ENCODE peak calls at places on chromosomes 11 and 22, in ten cellular contexts. J is fibroblast of mammary gland; F is right atrium auricular region; U is pancreas; S is AG10803; X is astrocyte of the cerebellum; L is cardiac fibroblast; M is Peyer's patch; W is CD8-positive, alpha-beta T cell; R is transverse colon. T is an unnamed sample.

GRCh38 chr11:35352107-35352888 is 67.1 kb downstream of the SLC1A2 start:
- DNase-seq in W (no peak), L (peak), M (no peak), F (no peak), R (no peak), U (no peak), J (peak), X (peak), S (peak), T (peak)

GRCh38 chr11:111000400-111001090 is 245.0 kb upstream of the POU2AF2 start:
- DNase-seq in W (no peak), J (peak), X (peak), R (no peak), L (peak), S (peak), U (no peak), F (no peak), M (no peak), T (no peak)

GRCh38 chr22:48153726-48154125 is 1391.3 kb downstream of the TBC1D22A start:
- DNase-seq in J (no peak), R (peak), X (no peak), S (no peak), L (no peak), M (no peak), W (no peak), U (no peak), F (no peak), T (no peak)

GRCh38 chr11:76788661-76789442 is 5.7 kb downstream of the TSKU start:
- DNase-seq in U (peak), M (peak), R (peak), X (no peak), W (no peak), J (no peak), F (no peak), L (no peak), S (no peak), T (no peak)

GRCh38 chr11:25711008-25711407 is 620.9 kb upstream of the ANO3 start:
- DNase-seq in R (no peak), W (no peak), L (no peak), M (no peak), J (no peak), X (no peak), F (no peak), U (no peak), S (no peak), T (no peak)

GRCh38 chr11:45392621-45393183 is 106.6 kb upstream of the SYT13 start:
- DNase-seq in S (peak), R (no peak), J (peak), L (no peak), U (no peak), M (no peak), W (no peak), F (no peak), X (no peak), T (no peak)

GRCh38 chr22:44094751-44095302 is 70.7 kb downstream of the PARVB start:
- DNase-seq in J (no peak), W (no peak), F (no peak), R (no peak), X (no peak), S (no peak), U (peak), M (no peak), L (no peak), T (no peak)

GRCh38 chr11:83571301-83571700 is 285.1 kb upstream of the CCDC90B start:
- DNase-seq in F (no peak), R (no peak), L (peak), M (no peak), X (no peak), S (peak), J (peak), U (no peak), W (no peak), T (peak)

GRCh38 chr22:19524170-19525115 is at the start of gene CLDN5:
- DNase-seq in S (no peak), U (no peak), L (peak), X (no peak), J (no peak), W (no peak), M (no peak), F (no peak), R (no peak), T (no peak)

GRCh38 chr22:46058591-46059519 is 81.9 kb upstream of the WNT7B start:
- DNase-seq in L (no peak), S (no peak), J (peak), X (no peak), F (no peak), R (peak), U (peak), W (no peak), M (peak), T (no peak)

GRCh38 chr11:118903204-118904015 is 19.7 kb downstream of the CXCR5 start:
- DNase-seq in X (no peak), S (no peak), L (no peak), R (no peak), W (no peak), F (no peak), J (no peak), U (no peak), M (no peak), T (no peak)

GRCh38 chr11:7578276-7578955 is 64.6 kb downstream of the PPFIBP2 start:
- DNase-seq in M (no peak), X (no peak), S (no peak), J (peak), U (no peak), L (no peak), R (no peak), F (no peak), W (no peak), T (no peak)

GRCh38 chr11:134038897-134039470 is 29.9 kb upstream of the JAM3 start:
- DNase-seq in J (no peak), R (no peak), S (no peak), W (no peak), M (no peak), F (no peak), U (no peak), X (no peak), L (no peak), T (no peak)

GRCh38 chr22:19359554-19360299 is 68.2 kb upstream of the CLTCL1 start:
- DNase-seq in M (no peak), R (no peak), S (no peak), F (no peak), U (no peak), J (no peak), W (no peak), X (no peak), L (no peak), T (no peak)

GRCh38 chr11:3058753-3059664 is 1.8 kb upstream of the CARS1 start:
- DNase-seq in L (peak), U (no peak), W (no peak), J (peak), R (no peak), F (peak), M (peak), X (no peak), S (peak), T (peak)

GRCh38 chr22:33620085-33620484 is 300.2 kb downstream of the LARGE1 start:
- DNase-seq in W (no peak), R (no peak), X (no peak), U (no peak), J (no peak), S (no peak), M (no peak), L (no peak), F (no peak), T (no peak)

GRCh38 chr11:46308632-46309419 is 31.4 kb downstream of the CREB3L1 start:
- DNase-seq in L (peak), F (peak), X (peak), W (peak), J (peak), S (peak), U (peak), M (peak), R (peak), T (no peak)

GRCh38 chr11:46050065-46050464 is 71.2 kb downstream of the PHF21A start:
- DNase-seq in W (no peak), L (peak), X (peak), R (peak), J (peak), M (no peak), F (no peak), S (peak), U (no peak), T (peak)

GRCh38 chr22:26479043-26479791 is 4.4 kb downstream of the HPS4 start:
- DNase-seq in R (no peak), W (no peak), F (no peak), M (no peak), L (no peak), X (no peak), S (no peak), U (no peak), J (no peak), T (no peak)

GRCh38 chr22:19446603-19447387 is 716 bp downstream of the C22orf39 start:
- DNase-seq in J (peak), X (no peak), S (no peak), U (no peak), M (no peak), L (no peak), F (no peak), W (no peak), R (peak), T (no peak)

GRCh38 chr11:126512251-126512650 is 156.8 kb downstream of the ST3GAL4 start:
- DNase-seq in L (no peak), S (no peak), U (no peak), X (no peak), F (no peak), M (no peak), J (no peak), R (no peak), W (no peak), T (no peak)

GRCh38 chr11:85759915-85760314 is 51.0 kb downstream of the SYTL2 start:
- DNase-seq in M (no peak), F (no peak), L (peak), W (no peak), R (no peak), S (peak), X (peak), U (no peak), J (peak), T (peak)

GRCh38 chr11:77127969-77128691 is at the start of gene MYO7A:
- DNase-seq in L (peak), R (peak), F (no peak), X (no peak), U (peak), J (no peak), W (no peak), S (no peak), M (peak), T (no peak)

GRCh38 chr11:34165786-34166557 is 60.5 kb downstream of the NAT10 start:
- DNase-seq in L (peak), W (no peak), X (no peak), R (no peak), U (no peak), J (peak), F (no peak), S (no peak), M (no peak), T (no peak)

GRCh38 chr11:105861225-105861624 is 160.8 kb downstream of the MSANTD4 start:
- DNase-seq in W (no peak), F (no peak), X (no peak), J (no peak), R (no peak), U (no peak), S (no peak), L (no peak), M (no peak), T (no peak)
- TF ChIP-seq CTCF in W (no peak), F (no peak), X (peak), J (peak), R (no peak), U (no peak), S (no peak), L (peak), M (peak), T (peak)

GRCh38 chr11:120985718-120986569 is 38.0 kb upstream of the TBCEL start:
- DNase-seq in X (no peak), W (peak), J (peak), U (peak), M (peak), S (peak), F (no peak), L (peak), R (peak), T (no peak)
- H3K4me3 ChIP-seq in X (peak), W (peak), J (peak), U (peak), M (peak), S (peak), F (peak), L (peak), R (peak), T (peak)

GRCh38 chr11:30586251-30587144 is at the start of gene MPPED2:
- DNase-seq in J (no peak), R (peak), W (no peak), L (no peak), S (no peak), X (no peak), M (peak), U (peak), F (no peak), T (no peak)
- TF ChIP-seq CTCF in J (no peak), R (peak), W (no peak), L (no peak), S (peak), X (no peak), M (peak), U (peak), F (peak), T (no peak)

GRCh38 chr11:117201516-117201866 is 2.3 kb downstream of the TAGLN start:
- DNase-seq in S (no peak), X (no peak), W (no peak), J (no peak), F (no peak), L (no peak), M (no peak), R (no peak), U (peak), T (no peak)
- H3K4me3 ChIP-seq in S (peak), X (peak), W (no peak), J (no peak), F (peak), L (peak), M (peak), R (peak), U (peak), T (no peak)

GRCh38 chr11:12123177-12123576 is 12.8 kb downstream of the MICAL2 start:
- DNase-seq in S (peak), U (no peak), F (no peak), R (no peak), J (peak), W (no peak), L (peak), X (no peak), M (no peak), T (no peak)

GRCh38 chr11:12121011-12121410 is 10.6 kb downstream of the MICAL2 start:
- DNase-seq in J (no peak), F (no peak), S (no peak), R (no peak), L (no peak), M (no peak), W (no peak), X (no peak), U (no peak), T (no peak)

GRCh38 chr11:12121504-12121903 is 11.1 kb downstream of the MICAL2 start:
- DNase-seq in M (no peak), W (no peak), F (no peak), R (no peak), U (no peak), X (no peak), J (no peak), L (no peak), S (no peak), T (no peak)

GRCh38 chr11:12123799-12124198 is 13.4 kb downstream of the MICAL2 start:
- DNase-seq in X (no peak), L (peak), W (no peak), U (no peak), R (no peak), S (peak), J (peak), M (no peak), F (no peak), T (no peak)

GRCh38 chr11:12122083-12122482 is 11.7 kb downstream of the MICAL2 start:
- DNase-seq in F (no peak), R (no peak), S (no peak), W (no peak), L (no peak), J (no peak), U (no peak), X (no peak), M (no peak), T (no peak)
- TF ChIP-seq CTCF in F (no peak), R (peak), S (peak), W (no peak), L (peak), J (peak), U (peak), X (peak), M (peak), T (peak)

DNA sequence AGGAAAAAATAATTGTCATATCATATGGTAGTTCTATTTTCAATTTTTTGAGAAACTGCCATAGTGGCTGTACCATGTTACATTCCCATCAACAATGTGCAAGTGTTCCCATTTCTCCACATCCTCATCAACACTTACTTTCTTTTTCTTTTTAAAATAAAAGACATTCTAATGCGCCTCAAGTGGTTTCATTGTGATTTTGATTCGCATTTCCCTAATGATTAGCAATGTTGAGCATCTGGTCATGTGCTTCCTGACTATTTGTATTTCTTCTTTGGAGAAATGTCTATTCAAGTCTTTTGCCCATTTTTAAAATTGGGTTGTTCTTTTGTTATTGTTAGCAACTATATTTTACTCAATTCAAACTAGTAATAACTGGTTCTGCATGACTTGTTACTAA is 8.4 kb downstream of the MCHR1 start:
- DNase-seq in W (no peak), U (no peak), S (no peak), R (no peak), M (no peak), J (no peak), X (no peak), F (no peak), L (no peak), T (no peak)
- H3K4me3 ChIP-seq in W (no peak), U (no peak), S (no peak), R (no peak), M (no peak), J (no peak), X (no peak), F (no peak), L (no peak), T (no peak)

GRCh38 chr11:47412152-47412746 is 3.9 kb downstream of the SLC39A13 start:
- DNase-seq in J (peak), X (no peak), L (peak), F (no peak), W (no peak), R (peak), U (peak), M (peak), S (peak), T (no peak)

GRCh38 chr11:47408598-47409439 is 429 bp downstream of the SLC39A13 start:
- DNase-seq in F (no peak), J (peak), L (peak), W (no peak), S (peak), M (no peak), R (peak), U (peak), X (peak), T (peak)

GRCh38 chr11:47407746-47408590 is at the start of gene SLC39A13:
- DNase-seq in S (peak), U (peak), F (peak), X (peak), L (peak), J (peak), M (peak), R (peak), W (peak), T (peak)

GRCh38 chr11:47410404-47411264 is 2.2 kb downstream of the SLC39A13 start:
- DNase-seq in S (no peak), W (no peak), R (no peak), X (no peak), F (no peak), M (no peak), J (no peak), U (no peak), L (no peak), T (no peak)

GRCh38 chr11:47409440-47410403 is 1.3 kb downstream of the SLC39A13 start:
- DNase-seq in M (no peak), X (no peak), R (no peak), J (no peak), F (no peak), U (peak), S (peak), L (no peak), W (no peak), T (no peak)
- TF ChIP-seq CTCF in M (no peak), X (no peak), R (no peak), J (no peak), F (no peak), U (no peak), S (no peak), L (no peak), W (no peak), T (no peak)

GRCh38 chr11:72069787-72070251 is 10.5 kb downstream of the NUMA1 start:
- DNase-seq in S (peak), L (peak), X (peak), M (peak), F (peak), R (peak), J (peak), W (no peak), U (peak), T (peak)
- H3K4me3 ChIP-seq in S (peak), L (peak), X (no peak), M (no peak), F (no peak), R (no peak), J (peak), W (no peak), U (no peak), T (no peak)

GRCh38 chr11:64923944-64924909 is at the start of gene PPP2R5B:
- DNase-seq in W (peak), L (peak), R (peak), X (peak), U (peak), J (peak), M (peak), F (peak), S (peak), T (peak)
- TF ChIP-seq CTCF in W (no peak), L (no peak), R (no peak), X (no peak), U (no peak), J (no peak), M (peak), F (no peak), S (no peak), T (no peak)

GRCh38 chr11:64916040-64916847 is 765 bp downstream of the ATG2A start:
- DNase-seq in F (peak), W (peak), X (no peak), S (peak), M (no peak), J (peak), L (peak), U (peak), R (peak), T (no peak)
- H3K4me3 ChIP-seq in F (peak), W (peak), X (peak), S (peak), M (peak), J (peak), L (peak), U (peak), R (peak), T (peak)